ENCODE peak calls at places on chromosomes 1 and 21, in nine cellular contexts. N, F, L, K, T, U, R, M and J are unnamed samples.

GRCh38 chr21:36425286-36425685 is 40.1 kb downstream of the CHAF1B start:
- DNase-seq in L (no peak), F (no peak), K (no peak), U (no peak), M (no peak), N (no peak), T (no peak), R (peak), J (no peak)

GRCh38 chr1:98704474-98704873 is 43.0 kb downstream of the SNX7 start:
- DNase-seq in K (no peak), F (no peak), U (peak), T (no peak), R (peak), N (peak), L (no peak), M (peak), J (no peak)

GRCh38 chr21:43866659-43867331 is 1.8 kb downstream of the AGPAT3 start:
- DNase-seq in L (no peak), M (no peak), N (no peak), K (peak), F (peak), U (no peak), R (peak), T (no peak), J (no peak)

GRCh38 chr1:184287001-184287400 is 99.8 kb upstream of the C1orf21 start:
- DNase-seq in R (no peak), K (no peak), M (peak), U (no peak), L (no peak), N (no peak), T (no peak), F (no peak), J (no peak)

GRCh38 chr1:39387452-39387851 is 104.0 kb upstream of the BMP8A start:
- DNase-seq in F (peak), T (no peak), L (no peak), R (peak), N (peak), K (no peak), U (peak), M (no peak), J (no peak)

GRCh38 chr1:208000001-208000400 is 89.1 kb upstream of the CD34 start:
- DNase-seq in L (no peak), K (no peak), R (no peak), U (no peak), F (no peak), N (no peak), M (no peak), T (no peak), J (no peak)

GRCh38 chr1:1626207-1627141 is 5.5 kb upstream of the MMP23B start:
- DNase-seq in F (no peak), N (no peak), U (no peak), M (peak), R (no peak), T (no peak), L (peak), K (no peak), J (no peak)

GRCh38 chr21:16794944-16795343 is 717.9 kb upstream of the CXADR start:
- DNase-seq in U (peak), L (no peak), K (no peak), M (no peak), F (peak), R (peak), N (peak), T (no peak), J (peak)

GRCh38 chr1:214427871-214428277 is 123.5 kb downstream of the PTPN14 start:
- DNase-seq in F (peak), R (peak), K (peak), L (no peak), N (no peak), U (peak), M (no peak), T (peak), J (peak)